ENCODE peak calls at places on chromosome 20, in eight cellular contexts. O is GM12878, T is HCT116, N is Panc1, K is HepG2, R is GM23338, P is upper lobe of left lung, D is K562. H is an unnamed sample.

GRCh38 chr20:63357921-63358905 is 2.9 kb downstream of the CHRNA4 start:
- ATAC-seq in D (no peak), K (no peak), N (no peak), O (no peak), T (no peak), R (no peak), P (no peak), H (no peak)

GRCh38 chr20:48826883-48827771 is 672 bp downstream of the PREX1 start:
- ATAC-seq in K (peak; percentile 21), D (no peak), T (peak; percentile 35), O (peak; percentile 14), P (peak; percentile 11), R (peak; percentile 34), N (peak; percentile 33), H (no peak)

GRCh38 chr20:17541996-17542395 is 10.8 kb upstream of the BFSP1 start:
- ATAC-seq in R (no peak), D (no peak), T (no peak), N (no peak), O (no peak), P (peak; percentile 78), K (no peak), H (peak; percentile 19)

GRCh38 chr20:32456869-32457421 is 98.8 kb downstream of the ASXL1 start:
- ATAC-seq in K (no peak), T (peak; percentile 84), R (peak; percentile 72), N (peak; percentile 50), P (no peak), O (peak; percentile 81), D (no peak), H (peak; percentile 63)

GRCh38 chr20:50916257-50916656 is 15.0 kb downstream of the ADNP start:
- ATAC-seq in O (no peak), T (peak; percentile 64), D (peak; percentile 73), P (no peak), K (no peak), R (peak; percentile 42), N (peak; percentile 41), H (peak; percentile 55)

GRCh38 chr20:59253325-59253724 is 47.1 kb upstream of the EDN3 start:
- ATAC-seq in O (no peak), R (no peak), D (no peak), P (no peak), K (no peak), T (no peak), N (no peak), H (no peak)

GRCh38 chr20:46816916-46817638 is 77.6 kb upstream of the EYA2 start:
- ATAC-seq in O (no peak), T (no peak), K (no peak), N (no peak), D (no peak), R (no peak), P (no peak), H (no peak)

GRCh38 chr20:15512916-15513315 is 1060.3 kb downstream of the KIF16B start:
- ATAC-seq in R (no peak), P (no peak), T (no peak), N (no peak), K (no peak), D (no peak), O (no peak), H (no peak)

GRCh38 chr20:51019598-51020592 is 3.0 kb downstream of the KCNG1 start:
- ATAC-seq in D (no peak), P (no peak), T (no peak), O (no peak), R (no peak), N (no peak), K (no peak), H (no peak)

GRCh38 chr20:17807670-17808069 is 107.9 kb downstream of the BANF2 start:
- ATAC-seq in D (no peak), N (no peak), O (no peak), R (no peak), K (no peak), T (no peak), P (no peak), H (no peak)

GRCh38 chr20:44761423-44761822 is 15.8 kb downstream of the KCNK15 start:
- ATAC-seq in P (no peak), O (no peak), K (no peak), D (no peak), N (no peak), R (peak; percentile 28), T (no peak), H (no peak)

GRCh38 chr20:8507231-8507630 is 375.2 kb downstream of the PLCB1 start:
- ATAC-seq in T (no peak), O (no peak), N (no peak), K (no peak), D (no peak), R (no peak), P (no peak), H (no peak)

GRCh38 chr20:59123011-59123676 is 40.5 kb upstream of the ZNF831 start:
- ATAC-seq in T (no peak), D (no peak), P (no peak), K (no peak), O (no peak), R (no peak), N (no peak), H (no peak)

DNA sequence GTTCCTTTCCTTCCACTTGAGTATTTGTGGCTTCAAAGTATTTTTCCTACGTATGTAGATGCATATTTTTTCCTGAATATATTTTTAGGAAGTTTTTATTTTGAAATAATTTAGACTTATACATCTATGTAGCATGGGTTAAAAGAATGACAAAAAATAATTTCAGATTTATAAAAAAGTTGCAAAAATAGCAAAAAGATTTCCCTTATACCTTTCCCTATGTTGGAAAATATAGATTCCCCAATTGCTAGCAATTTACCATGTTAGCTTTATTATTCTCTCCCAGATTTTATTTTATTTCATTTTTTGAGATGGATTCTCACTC is 69.8 kb downstream of the SCAND1 start:
- ATAC-seq in T (no peak), N (no peak), D (no peak), K (no peak), P (no peak), O (no peak), R (no peak), H (no peak)
- TF ChIP-seq POLR2AphosphoS5 in T (no peak), N (no peak), D (no peak), K (no peak), P (no peak), O (no peak), R (no peak), H (no peak)

GRCh38 chr20:43190332-43190953 is 737 bp upstream of the PTPRT start:
- ATAC-seq in T (no peak), K (no peak), D (no peak), O (no peak), N (no peak), P (no peak), R (no peak), H (no peak)
- H3K4me3 ChIP-seq in T (no peak overlapping the region), K (no peak overlapping the region), D (no peak overlapping the region), O (no peak overlapping the region), N (no peak overlapping the region), P (no peak overlapping the region), R (peak overlapping the region; percentile 50), H (no peak overlapping the region)

GRCh38 chr20:37933797-37934633 is 31.1 kb downstream of the VSTM2L start:
- ATAC-seq in N (no peak), O (no peak), P (no peak), T (no peak), K (no peak), D (no peak), R (no peak), H (no peak)
- TF ChIP-seq CTCF in N (no peak), O (no peak), P (no peak), T (no peak), K (no peak), D (no peak), R (no peak), H (no peak)

DNA sequence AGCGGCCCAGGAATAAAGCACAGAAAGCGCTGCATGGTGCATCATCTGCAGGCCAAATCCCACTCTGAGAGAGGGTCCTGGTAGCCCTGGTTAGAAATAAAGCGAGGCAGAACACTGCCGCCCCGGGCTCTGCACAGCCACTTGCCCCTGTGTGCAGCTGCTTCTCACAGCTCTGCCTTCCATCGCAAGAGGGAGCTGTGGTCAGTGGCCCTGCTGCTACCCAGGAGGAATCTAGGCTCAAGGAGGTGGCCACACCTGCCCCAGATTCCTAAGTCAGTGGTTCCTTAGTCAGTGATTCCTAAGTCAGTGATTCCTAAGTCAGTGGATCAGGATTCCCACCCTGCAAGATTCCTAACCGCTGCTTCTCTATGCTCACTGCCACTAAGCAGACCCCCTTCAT is 8.8 kb downstream of the CDH4 start:
- ATAC-seq in P (peak; percentile 35), R (peak; percentile 94), T (no peak), D (peak; percentile 68), N (no peak), K (peak; percentile 70), O (no peak), H (no peak)
- TF ChIP-seq POLR2AphosphoS5 in P (no peak), R (no peak), T (no peak), D (no peak), N (no peak), K (no peak), O (no peak), H (no peak)